ENCODE peak calls at places on chromosome 22, in ten cellular contexts. V, Z, I, D, J, H, F, Q, L and Y are unnamed samples. For H3K4me1, the result is how much of the 10 kb centered on the place peaks cover.

GRCh38 chr22:50702261-50702671 is 29.6 kb downstream of the SHANK3 start:
- DNase-seq in V (no peak), I (no peak), Z (no peak), J (peak), L (no peak), F (no peak), Q (no peak), H (peak), D (no peak), Y (no peak)

GRCh38 chr22:39959640-39960447 is at the start of gene TMA7B:
- DNase-seq in F (no peak), V (no peak), D (no peak), L (no peak), Z (peak), Q (no peak), H (no peak), J (no peak), I (peak), Y (no peak)

GRCh38 chr22:44455151-44455962 is 42.7 kb downstream of the RTL6 start:
- DNase-seq in I (peak), Z (no peak), D (peak), F (peak), J (no peak), Q (no peak), V (peak), H (no peak), L (no peak), Y (no peak)

GRCh38 chr22:20624161-20624616 is 116.8 kb downstream of the MED15 start:
- DNase-seq in L (no peak), J (no peak), F (no peak), D (no peak), Q (no peak), H (no peak), I (no peak), Z (no peak), V (no peak), Y (no peak)

GRCh38 chr22:31732089-31732829 is 17.7 kb downstream of the PRR14L start:
- DNase-seq in D (no peak), V (no peak), Q (no peak), F (no peak), Z (no peak), I (no peak), H (no peak), J (no peak), L (no peak), Y (no peak)

GRCh38 chr22:30877662-30878515 is 90.7 kb downstream of the MORC2 start:
- DNase-seq in Z (no peak), J (peak), F (no peak), Q (no peak), D (no peak), H (no peak), L (no peak), I (no peak), V (no peak), Y (no peak)

GRCh38 chr22:35987487-35987886 is 41.1 kb downstream of the RBFOX2 start:
- DNase-seq in D (no peak), I (no peak), Z (no peak), H (no peak), V (no peak), F (no peak), J (no peak), Q (no peak), L (no peak), Y (no peak)

GRCh38 chr22:44461083-44461375 is 37.0 kb downstream of the RTL6 start:
- DNase-seq in Z (no peak), J (no peak), H (no peak), V (no peak), D (no peak), Q (no peak), F (no peak), I (peak), L (no peak), Y (no peak)

GRCh38 chr22:48089601-48090331 is 1327.3 kb downstream of the TBC1D22A start:
- DNase-seq in H (peak), Q (no peak), I (no peak), V (peak), F (no peak), Z (peak), J (peak), L (peak), D (no peak), Y (no peak)

GRCh38 chr22:46622081-46622521 is 1.9 kb downstream of the GRAMD4 start:
- DNase-seq in L (peak), Q (no peak), V (no peak), H (no peak), Z (no peak), J (no peak), D (no peak), I (no peak), F (no peak), Y (no peak)

GRCh38 chr22:19832476-19833108 is 22.1 kb downstream of the GNB1L start:
- DNase-seq in Z (no peak), J (no peak), L (no peak), Q (no peak), V (no peak), H (no peak), I (peak), F (no peak), D (no peak), Y (no peak)

GRCh38 chr22:33110562-33111163 is 52.5 kb upstream of the SYN3 start:
- DNase-seq in Q (no peak), D (no peak), J (no peak), I (no peak), L (no peak), V (no peak), Z (no peak), F (no peak), H (no peak), Y (no peak)

GRCh38 chr22:36065775-36066544 is 37.3 kb upstream of the RBFOX2 start:
- DNase-seq in V (peak), J (peak), Q (peak), F (peak), I (peak), L (peak), H (peak), D (peak), Z (peak), Y (peak)

GRCh38 chr22:49657974-49658550 is 169.6 kb downstream of the BRD1 start:
- DNase-seq in I (no peak), J (peak), D (no peak), L (no peak), H (no peak), Z (no peak), V (no peak), F (no peak), Q (no peak), Y (no peak)

GRCh38 chr22:49657275-49657973 is 170.2 kb downstream of the BRD1 start:
- DNase-seq in J (peak), D (peak), V (peak), Z (no peak), F (peak), Q (no peak), L (peak), I (peak), H (peak), Y (no peak)

GRCh38 chr22:49655168-49655812 is 172.4 kb downstream of the BRD1 start:
- DNase-seq in F (no peak), H (no peak), Z (no peak), L (no peak), Q (no peak), V (no peak), D (no peak), J (no peak), I (no peak), Y (no peak)

GRCh38 chr22:49658902-49659280 is 168.8 kb downstream of the BRD1 start:
- DNase-seq in L (no peak), D (no peak), J (peak), I (no peak), F (no peak), Z (no peak), H (peak), V (no peak), Q (no peak), Y (no peak)

GRCh38 chr22:49656291-49656851 is 171.3 kb downstream of the BRD1 start:
- DNase-seq in J (peak), Q (no peak), I (no peak), H (no peak), Z (no peak), V (no peak), L (no peak), F (no peak), D (no peak), Y (no peak)
- H3K4me1 ChIP-seq in J (under half), Q (under half), I (under half), H (under half), Z (under half), V (under half), L (under half), F (under half), D (under half), Y (under half)

GRCh38 chr22:42964994-42965699 is 49.8 kb downstream of the PACSIN2 start:
- DNase-seq in D (no peak), L (no peak), I (no peak), Q (no peak), H (no peak), J (no peak), Z (no peak), V (no peak), F (no peak), Y (no peak)
- H3K4me1 ChIP-seq in D (under half), L (half or more), I (under half), Q (under half), H (under half), J (under half), Z (half or more), V (under half), F (under half), Y (under half)

DNA sequence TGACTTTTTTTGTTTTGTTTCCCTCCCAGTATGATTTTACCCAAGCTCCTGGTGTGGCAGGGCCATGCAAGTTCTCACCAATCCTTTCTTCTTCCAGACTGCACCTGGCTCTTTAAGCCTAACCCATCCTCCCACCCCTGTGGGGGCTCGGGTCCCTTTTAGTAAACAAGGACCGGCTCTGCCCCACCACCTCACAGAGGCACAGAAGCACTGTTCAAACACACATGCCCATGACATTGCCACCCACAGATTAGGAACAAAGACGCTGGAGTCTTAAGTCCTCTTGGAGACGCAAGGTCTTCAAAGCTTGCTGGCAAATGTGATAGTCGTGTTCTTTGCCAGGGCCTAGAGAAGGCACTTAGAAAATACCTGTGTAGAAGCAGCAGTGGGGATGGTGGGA is 18.9 kb downstream of the UQCR10 start:
- DNase-seq in J (no peak), Z (no peak), D (no peak), Q (no peak), V (peak), H (no peak), F (no peak), I (peak), L (no peak), Y (no peak)
- H3K4me1 ChIP-seq in J (under half), Z (under half), D (under half), Q (under half), V (half or more), H (under half), F (under half), I (under half), L (under half), Y (under half)

GRCh38 chr22:27868738-27869282 is 50.2 kb downstream of the PITPNB start:
- DNase-seq in Z (no peak), Q (no peak), L (no peak), F (no peak), V (no peak), D (no peak), I (no peak), J (no peak), H (no peak), Y (no peak)
- H3K4me1 ChIP-seq in Z (half or more), Q (under half), L (half or more), F (under half), V (half or more), D (half or more), I (half or more), J (under half), H (half or more), Y (under half)

DNA sequence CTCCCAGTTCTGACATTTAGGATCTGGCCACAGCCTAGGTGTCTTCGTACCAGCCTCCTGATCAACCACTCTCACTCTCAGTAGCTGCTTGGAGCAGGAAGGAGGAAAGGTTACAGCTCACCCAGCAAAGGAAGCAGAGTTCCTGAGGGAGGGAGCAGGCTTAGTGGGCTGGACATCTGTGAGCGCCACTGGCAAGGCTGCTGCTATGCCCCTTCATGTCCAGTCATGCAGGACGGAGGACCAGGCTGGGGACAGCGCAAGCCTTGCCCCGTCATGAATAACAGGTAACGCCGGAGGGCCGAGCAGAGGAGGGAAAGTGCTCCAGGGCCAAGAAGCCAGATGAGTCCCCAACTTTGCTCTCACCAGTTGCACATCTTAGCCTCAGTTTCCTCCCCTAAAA is 25.8 kb downstream of the TPST2 start:
- DNase-seq in Z (no peak), L (no peak), D (no peak), I (no peak), F (no peak), J (no peak), H (no peak), V (peak), Q (no peak), Y (no peak)
- H3K4me1 ChIP-seq in Z (under half), L (half or more), D (under half), I (under half), F (half or more), J (under half), H (under half), V (under half), Q (under half), Y (under half)

DNA sequence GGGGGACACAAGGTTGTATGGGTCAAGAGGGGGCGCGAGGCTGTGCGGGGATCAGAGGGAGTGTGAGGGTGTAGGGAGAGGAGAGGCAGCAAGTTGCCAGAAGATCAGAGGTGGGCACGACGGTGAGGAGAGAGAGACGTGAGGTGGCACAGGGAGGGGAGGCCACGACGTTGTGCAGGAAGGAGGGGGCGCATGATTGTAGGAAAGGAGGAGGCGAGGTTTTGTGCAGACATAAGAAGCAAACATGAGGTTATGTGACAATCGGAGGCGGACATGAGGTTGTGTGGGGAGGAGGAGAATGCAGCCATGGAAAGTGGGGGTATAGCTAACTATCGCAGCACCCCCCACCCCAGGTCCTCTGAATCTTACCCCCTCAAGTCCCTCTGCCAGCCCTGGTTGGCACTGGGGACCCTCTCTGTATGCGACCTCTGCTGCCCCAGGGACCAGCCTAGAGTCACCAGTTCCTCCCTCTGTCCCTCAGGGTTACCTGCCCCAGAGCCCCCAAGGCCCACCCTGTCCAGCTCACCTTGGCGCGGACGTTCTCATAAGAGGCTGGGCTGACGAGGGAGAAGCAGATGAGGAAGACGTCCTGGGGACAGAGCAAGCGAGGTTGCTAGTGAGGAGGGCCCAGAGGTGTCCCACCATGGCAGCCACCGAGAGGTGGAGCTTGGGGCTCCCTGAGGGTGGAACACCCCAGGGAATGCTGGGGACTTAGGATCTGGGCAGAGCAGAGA is 12.5 kb downstream of the RAC2 start:
- DNase-seq in V (no peak), D (peak), J (peak), H (no peak), Q (no peak), F (no peak), I (no peak), L (no peak), Z (no peak), Y (no peak)
- H3K4me1 ChIP-seq in V (under half), D (under half), J (under half), H (under half), Q (under half), F (half or more), I (under half), L (under half), Z (under half), Y (under half)

GRCh38 chr22:21818487-21819182 is 48.8 kb downstream of the MAPK1 start:
- DNase-seq in H (no peak), V (no peak), F (no peak), L (no peak), I (no peak), D (no peak), Z (no peak), J (no peak), Q (no peak), Y (no peak)
- H3K4me1 ChIP-seq in H (under half), V (under half), F (under half), L (half or more), I (under half), D (under half), Z (under half), J (under half), Q (under half), Y (under half)

DNA sequence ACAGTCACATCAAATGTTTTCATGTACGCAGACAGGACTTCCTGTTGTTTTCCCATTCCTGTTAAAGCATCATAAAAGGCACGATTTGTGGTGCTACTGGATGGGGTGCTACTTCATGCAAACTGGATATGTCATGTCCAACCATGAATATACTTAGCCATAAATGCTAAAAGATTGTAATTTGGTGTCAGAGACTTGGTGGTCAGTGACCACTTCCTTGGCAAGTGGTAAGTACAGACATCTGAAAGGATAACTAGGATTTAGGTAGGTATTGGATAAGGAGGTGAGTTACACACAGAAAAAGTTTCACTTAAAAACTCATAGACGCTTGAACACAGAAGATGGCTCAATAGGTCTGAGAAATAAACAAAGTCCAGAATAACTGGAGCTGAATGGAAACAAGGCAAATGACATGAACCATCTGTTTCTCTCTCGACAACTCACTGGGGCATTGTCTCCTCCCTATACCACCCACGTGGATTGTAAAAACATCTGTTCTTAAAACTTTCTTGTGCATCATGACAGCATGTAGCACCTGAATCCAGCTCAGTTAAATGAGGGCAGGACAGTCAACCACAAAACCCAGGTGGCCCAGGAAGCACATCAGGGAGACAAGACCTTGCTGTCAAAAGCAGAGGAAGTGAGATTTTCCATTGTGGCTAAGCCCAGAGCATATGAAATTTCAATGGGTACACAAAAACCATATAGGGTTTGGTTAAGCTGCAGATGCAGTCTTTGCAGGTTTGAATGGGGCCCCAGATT is 22.1 kb upstream of the IGLL5 start:
- DNase-seq in D (peak), H (no peak), Q (no peak), I (no peak), Z (no peak), L (no peak), F (no peak), J (no peak), V (no peak), Y (no peak)
- H3K4me1 ChIP-seq in D (under half), H (under half), Q (under half), I (under half), Z (under half), L (under half), F (under half), J (under half), V (under half), Y (under half)

GRCh38 chr22:23764931-23765881 is 2.4 kb downstream of the C22orf15 start:
- DNase-seq in J (no peak), V (no peak), Z (no peak), L (no peak), Q (no peak), I (no peak), H (no peak), D (no peak), F (no peak), Y (no peak)
- H3K4me1 ChIP-seq in J (under half), V (under half), Z (under half), L (half or more), Q (under half), I (under half), H (under half), D (under half), F (half or more), Y (under half)